ENCODE peak calls at places on chromosomes 12 and 14, in five cellular contexts. H is hypothalamus, U is EH, K is NCI-H1092 treated with DMSO at 0.1 percent for 48 hours, J is posterior vena cava. R is an unnamed sample.

GRCh38 chr14:104551851-104552737 is 27.5 kb upstream of the C14orf180 start:
- DNase-seq in U (no peak), H (no peak), J (peak; percentile 73), K (no peak), R (no peak)

GRCh38 chr12:111532741-111533140 is 66.4 kb downstream of the ATXN2 start:
- DNase-seq in K (no peak), J (no peak), U (no peak), H (no peak), R (no peak)

GRCh38 chr14:49893309-49894213 is 679 bp downstream of the ARF6 start:
- DNase-seq in J (peak; percentile 91), H (peak; percentile 37), U (peak; percentile 55), K (peak; percentile 21), R (no peak)

GRCh38 chr14:104690861-104691455 is 1.5 kb downstream of the INF2 start:
- DNase-seq in U (no peak), H (no peak), J (no peak), K (no peak), R (no peak)

GRCh38 chr12:19572920-19573558 is 133.7 kb downstream of the AEBP2 start:
- DNase-seq in H (no peak), K (peak; percentile 80), U (peak; percentile 81), J (peak; percentile 79), R (no peak)

GRCh38 chr14:34665785-34666425 is 36.0 kb upstream of the SNX6 start:
- DNase-seq in U (peak; percentile 96), H (no peak), K (no peak), J (no peak), R (no peak)

GRCh38 chr12:112843272-112843671 is 51.7 kb downstream of the RPH3A start:
- DNase-seq in U (peak; percentile 48), J (no peak), H (no peak), K (peak; percentile 26), R (no peak)

GRCh38 chr12:112851024-112851777 is 55.6 kb upstream of the OAS1 start:
- DNase-seq in U (no peak), H (no peak), K (no peak), J (no peak), R (no peak)

GRCh38 chr12:124847675-124848074 is 16.0 kb downstream of the SCARB1 start:
- DNase-seq in J (no peak), H (peak; percentile 27), U (no peak), K (no peak), R (no peak)

GRCh38 chr12:57754411-57755193 is at the start of gene MARCHF9:
- DNase-seq in U (no peak), J (no peak), H (no peak), K (peak; percentile 37), R (peak; percentile 43)

GRCh38 chr14:75646762-75647161 is 13.9 kb downstream of the ERG28 start:
- DNase-seq in J (no peak), U (no peak), K (no peak), H (no peak), R (no peak)

GRCh38 chr14:36057452-36058142 is 118.9 kb downstream of the PTCSC3 start:
- DNase-seq in H (no peak), K (no peak), U (peak; percentile 1), J (no peak), R (no peak)

GRCh38 chr12:89883630-89884364 is 175.2 kb upstream of the ATP2B1 start:
- DNase-seq in H (no peak), J (no peak), U (no peak), K (peak; percentile 84), R (no peak)

GRCh38 chr14:96202441-96203094 is 2.1 kb upstream of the BDKRB2 start:
- DNase-seq in U (no peak), H (no peak), K (no peak), J (no peak), R (no peak)

GRCh38 chr14:36820901-36821300 is 159.2 kb downstream of the PAX9 start:
- DNase-seq in K (no peak), U (no peak), J (no peak), H (no peak), R (no peak)

GRCh38 chr12:124727244-124727673 is 136.4 kb downstream of the SCARB1 start:
- DNase-seq in J (peak; percentile 95), U (peak; percentile 87), H (no peak), K (no peak), R (peak; percentile 30)

GRCh38 chr12:25276199-25276937 is 25.6 kb upstream of the KRAS start:
- DNase-seq in H (no peak), K (no peak), J (no peak), U (peak; percentile 87), R (no peak)

GRCh38 chr12:107570721-107571120 is 114.9 kb upstream of the PWP1 start:
- DNase-seq in H (no peak), U (peak; percentile 42), K (peak; percentile 28), J (no peak), R (no peak)

GRCh38 chr12:132557969-132558856 is 52.2 kb downstream of the LRCOL1 start:
- DNase-seq in K (no peak), U (no peak), H (no peak), J (no peak), R (no peak)

GRCh38 chr12:62533087-62533754 is 66.6 kb downstream of the MON2 start:
- DNase-seq in J (no peak), K (no peak), U (no peak), H (no peak), R (no peak)

GRCh38 chr14:58060898-58061297 is 91.1 kb downstream of the ARMH4 start:
- DNase-seq in K (no peak), U (no peak), J (no peak), H (no peak), R (no peak)

GRCh38 chr12:87266305-87266704 is 762.9 kb downstream of the C12orf50 start:
- DNase-seq in K (no peak), H (no peak), U (no peak), J (no peak), R (no peak)

GRCh38 chr12:47273191-47273626 is 193.4 kb upstream of the AMIGO2 start:
- DNase-seq in J (no peak), K (no peak), U (peak; percentile 26), H (no peak), R (no peak)

GRCh38 chr12:96425973-96426372 is 25.7 kb upstream of the CDK17 start:
- DNase-seq in U (peak; percentile 64), K (no peak), J (no peak), H (no peak), R (no peak)

GRCh38 chr14:70707138-70708038 is 65.7 kb downstream of the TTC9 start:
- DNase-seq in J (no peak), K (no peak), H (no peak), U (peak; percentile 67), R (no peak)

R was measured in esophagus squamous epithelium.